ENCODE peak calls at places on chromosomes 5 and 9, in nine cellular contexts. U is left kidney; W is HEK293T; T is GDM1; D is stimulated activated CD8-positive, alpha-beta memory T cell treated with anti-CD3 and anti-CD28 coated beads, Interleukin-4, amount 100 ng/mL, for 4 hours; Z is C1 segment of cervical spinal cord; O is hypothalamus; V is AG10803; N is CD8-positive, alpha-beta T cell. X is an unnamed sample.

GRCh38 chr9:19379697-19380046 is 364 bp downstream of the RPS6 start:
- DNase-seq in D (peak; percentile 8), U (peak; percentile 70), V (peak; percentile 30), O (no peak), Z (no peak), T (no peak), N (peak; percentile 53), W (peak; percentile 34), X (no peak)

GRCh38 chr9:116286287-116286686 is 132.7 kb downstream of the PAPPA start:
- DNase-seq in D (no peak), T (no peak), V (no peak), Z (no peak), N (no peak), O (no peak), U (peak; percentile 88), W (no peak), X (no peak)

GRCh38 chr5:1662559-1663043 is 137.0 kb downstream of the MRPL36 start:
- DNase-seq in D (no peak), W (no peak), T (no peak), Z (no peak), V (no peak), N (no peak), U (no peak), O (no peak), X (no peak)

GRCh38 chr5:148807845-148808244 is 18.6 kb upstream of the ADRB2 start:
- DNase-seq in Z (no peak), O (no peak), V (no peak), D (no peak), U (peak; percentile 3), W (no peak), N (no peak), T (peak; percentile 46), X (peak; percentile 42)

GRCh38 chr9:137041134-137041533 is 4.8 kb downstream of the NPDC1 start:
- DNase-seq in U (peak; percentile 89), Z (no peak), N (no peak), O (no peak), T (no peak), V (no peak), W (no peak), D (no peak), X (no peak)

GRCh38 chr9:107293555-107294085 is 10.5 kb downstream of the RAD23B start:
- DNase-seq in N (no peak), O (no peak), Z (no peak), U (no peak), T (no peak), W (no peak), V (no peak), D (no peak), X (no peak)

GRCh38 chr9:4973902-4974301 is 11.2 kb upstream of the JAK2 start:
- DNase-seq in D (no peak), Z (no peak), W (no peak), N (no peak), U (no peak), O (no peak), T (no peak), V (no peak), X (no peak)

GRCh38 chr5:147835386-147835798 is 3.9 kb upstream of the SPINK1 start:
- DNase-seq in O (no peak), N (no peak), T (no peak), U (no peak), V (no peak), Z (no peak), D (no peak), W (no peak), X (no peak)

GRCh38 chr5:74722271-74722670 is 37.2 kb downstream of the HEXB start:
- DNase-seq in N (no peak), Z (no peak), V (no peak), W (no peak), O (no peak), D (no peak), U (no peak), T (no peak), X (no peak)

GRCh38 chr9:31868830-31869229 is 515.6 kb upstream of the ACO1 start:
- DNase-seq in T (no peak), O (no peak), D (no peak), V (no peak), W (no peak), N (no peak), U (no peak), Z (no peak), X (no peak)

GRCh38 chr9:35930990-35931389 is 21.7 kb downstream of the SPAAR start:
- DNase-seq in Z (no peak), T (no peak), V (no peak), D (no peak), O (no peak), U (no peak), N (no peak), W (no peak), X (no peak)

GRCh38 chr5:10602031-10602806 is 38.3 kb downstream of the ANKRD33B start:
- DNase-seq in Z (peak; percentile 46), V (no peak), D (no peak), N (peak; percentile 6), O (peak; percentile 19), T (no peak), U (peak; percentile 49), W (no peak), X (no peak)

GRCh38 chr5:25458628-25459027 is 813.9 kb upstream of the CDH10 start:
- DNase-seq in Z (no peak), W (no peak), N (no peak), V (no peak), O (no peak), U (peak; percentile 29), D (no peak), T (no peak), X (no peak)

GRCh38 chr5:72949481-72949880 is 6.4 kb upstream of the FCHO2 start:
- DNase-seq in U (no peak), W (no peak), V (no peak), D (no peak), Z (no peak), T (no peak), N (no peak), O (no peak), X (peak; percentile 24)

GRCh38 chr5:146867996-146868708 is 10.4 kb downstream of the PPP2R2B start:
- DNase-seq in U (no peak), Z (peak; percentile 16), D (no peak), V (no peak), T (no peak), O (peak; percentile 1), N (no peak), W (no peak), X (no peak)

GRCh38 chr5:36602711-36603321 is 3.6 kb upstream of the SLC1A3 start:
- DNase-seq in Z (peak; percentile 42), W (peak; percentile 28), T (peak; percentile 44), N (no peak), O (peak; percentile 17), D (no peak), V (no peak), U (no peak), X (no peak)

GRCh38 chr5:78659114-78659513 is 10.5 kb upstream of the LHFPL2 start:
- DNase-seq in W (no peak), V (no peak), U (no peak), D (no peak), N (no peak), O (no peak), Z (no peak), T (no peak), X (no peak)

GRCh38 chr9:27771803-27772545 is 198.7 kb upstream of the C9orf72 start:
- DNase-seq in W (no peak), T (no peak), U (peak; percentile 56), O (no peak), V (no peak), Z (no peak), D (no peak), N (no peak), X (no peak)

GRCh38 chr5:37248387-37248969 is 698 bp downstream of the CPLANE1 start:
- DNase-seq in O (no peak), D (no peak), N (no peak), Z (no peak), U (peak; percentile 56), V (peak; percentile 15), T (no peak), W (no peak), X (peak; percentile 12)

X was measured in foreskin fibroblast.